ENCODE peak calls at places on chromosome 18, in four cellular contexts. L is EH, U is HCEC 1CT, H is AG08396. A is an unnamed sample.

GRCh38 chr18:9796933-9797549 is 88.7 kb upstream of the TXNDC2 start:
- DNase-seq in L (no peak), H (no peak), U (no peak), A (no peak)

GRCh38 chr18:80202264-80202998 is 44.9 kb downstream of the PARD6G start:
- DNase-seq in L (no peak), U (no peak), H (no peak), A (no peak)

GRCh38 chr18:24373331-24373730 is 24.3 kb downstream of the OSBPL1A start:
- DNase-seq in H (no peak), U (peak), L (no peak), A (no peak)

GRCh38 chr18:45169610-45170009 is 445.7 kb upstream of the SLC14A2 start:
- DNase-seq in H (peak), L (peak), U (peak), A (peak)

GRCh38 chr18:31920326-31920725 is 22.6 kb downstream of the TRAPPC8 start:
- DNase-seq in H (no peak), U (no peak), L (no peak), A (no peak)

GRCh38 chr18:54269924-54270844 is 867 bp downstream of the POLI start:
- DNase-seq in U (peak), L (peak), H (peak), A (peak)

GRCh38 chr18:40109251-40110049 is 1845.6 kb upstream of the PIK3C3 start:
- DNase-seq in U (no peak), L (no peak), H (no peak), A (no peak)

GRCh38 chr18:78032574-78032973 is 782.9 kb downstream of the GALR1 start:
- DNase-seq in U (no peak), H (no peak), L (no peak), A (no peak)

GRCh38 chr18:23972416-23972815 is 42.1 kb upstream of the TTC39C start:
- DNase-seq in U (no peak), L (no peak), H (no peak), A (peak)

GRCh38 chr18:76445741-76446232 is 49.3 kb downstream of the ZNF516 start:
- DNase-seq in U (no peak), H (no peak), L (no peak), A (peak)

GRCh38 chr18:23849141-23849540 is 159.9 kb downstream of the LAMA3 start:
- DNase-seq in L (no peak), H (no peak), U (no peak), A (no peak)

GRCh38 chr18:58451972-58452334 is 176.9 kb downstream of the ALPK2 start:
- DNase-seq in L (no peak), U (no peak), H (no peak), A (no peak)

GRCh38 chr18:25113081-25113480 is 238.9 kb downstream of the ZNF521 start:
- DNase-seq in H (no peak), L (no peak), U (no peak), A (no peak)

GRCh38 chr18:56034954-56035353 is 447.0 kb upstream of the TCF4 start:
- DNase-seq in L (no peak), U (no peak), H (no peak), A (no peak)

GRCh38 chr18:3117493-3118192 is 102.1 kb downstream of the MYOM1 start:
- DNase-seq in H (no peak), L (no peak), U (no peak), A (no peak)

GRCh38 chr18:11497585-11497984 is 111.8 kb upstream of the SLC35G4 start:
- DNase-seq in H (no peak), L (peak), U (peak), A (peak)

GRCh38 chr18:62128157-62128556 is 58.7 kb downstream of the PIGN start:
- DNase-seq in H (peak), L (peak), U (peak), A (peak)

GRCh38 chr18:69469444-69469919 is 68.8 kb downstream of the DOK6 start:
- DNase-seq in H (no peak), L (peak), U (no peak), A (peak)

GRCh38 chr18:64405161-64405560 is 256.3 kb upstream of the LINC00305 start:
- DNase-seq in U (no peak), L (no peak), H (no peak), A (no peak)

GRCh38 chr18:31581498-31582197 is 10.0 kb upstream of the TTR start:
- DNase-seq in U (no peak), H (no peak), L (peak), A (peak)

GRCh38 chr18:75533954-75534353 is 106.5 kb upstream of the SMIM21 start:
- DNase-seq in H (no peak), U (no peak), L (peak), A (peak)

GRCh38 chr18:39453882-39454281 is 1888.3 kb upstream of the CELF4 start:
- DNase-seq in L (peak), H (peak), U (peak), A (peak)

GRCh38 chr18:6279308-6279707 is 135.4 kb downstream of the L3MBTL4 start:
- DNase-seq in H (no peak), L (no peak), U (no peak), A (no peak)

GRCh38 chr18:24488824-24489493 is 28.5 kb downstream of the HRH4 start:
- DNase-seq in L (peak), H (peak), U (peak), A (peak)

GRCh38 chr18:26487437-26487836 is 60.9 kb downstream of the KCTD1 start:
- DNase-seq in H (no peak), L (no peak), U (no peak), A (no peak)

GRCh38 chr18:12011962-12012549 is 30.7 kb downstream of the IMPA2 start:
- DNase-seq in L (no peak), H (no peak), U (no peak), A (no peak)

GRCh38 chr18:31301201-31301655 is 16.7 kb upstream of the DSG1 start:
- DNase-seq in H (no peak), U (no peak), L (no peak), A (no peak)

GRCh38 chr18:25787281-25787680 is 303.1 kb downstream of the SS18 start:
- DNase-seq in H (no peak), U (no peak), L (no peak), A (peak)

GRCh38 chr18:3279201-3280185 is 17.6 kb downstream of the MYL12B start:
- DNase-seq in U (no peak), L (no peak), H (no peak), A (no peak)

GRCh38 chr18:59021500-59021899 is 118.2 kb upstream of the SEC11C start:
- DNase-seq in H (no peak), U (no peak), L (no peak), A (peak)